ENCODE peak calls at places on chromosomes 1 and 21, in ten cellular contexts. Y, T, B, F, E, M, N, X, H and P are unnamed samples.
A peak's percentile ranks its signal among the peaks of the same experiment; 100 is the strongest.

GRCh38 chr1:28606771-28607170 is 14.7 kb downstream of the RAB42 start:
- DNase-seq in T (no peak), X (no peak), E (no peak), N (no peak), H (no peak), Y (no peak), F (no peak), M (no peak), B (no peak), P (no peak)

GRCh38 chr21:44800103-44800502 is 1.5 kb downstream of the UBE2G2 start:
- DNase-seq in B (peak; percentile 61), E (peak; percentile 72), N (no peak), Y (no peak), H (no peak), X (no peak), F (no peak), T (no peak), M (no peak), P (peak; percentile 77)

GRCh38 chr1:236734141-236734765 is 48.0 kb downstream of the ACTN2 start:
- DNase-seq in E (peak; percentile 13), M (no peak), T (no peak), N (no peak), Y (no peak), B (peak; percentile 3), X (no peak), H (no peak), F (no peak), P (peak; percentile 63)

GRCh38 chr1:205985330-205986005 is 17.7 kb downstream of the RAB7B start:
- DNase-seq in B (no peak), Y (no peak), F (no peak), M (no peak), N (no peak), H (no peak), X (no peak), T (no peak), E (no peak), P (peak; percentile 47)

GRCh38 chr1:94992863-94993563 is 66.1 kb upstream of the CNN3 start:
- DNase-seq in H (no peak), N (no peak), F (no peak), M (no peak), T (no peak), B (no peak), X (no peak), E (no peak), Y (no peak), P (no peak)

GRCh38 chr1:114671011-114671938 is 1.4 kb upstream of the DENND2C start:
- DNase-seq in E (peak; percentile 35), N (no peak), X (no peak), Y (no peak), M (peak; percentile 10), H (no peak), T (no peak), B (peak; percentile 42), F (peak; percentile 4), P (peak; percentile 38)

GRCh38 chr1:60924964-60925798 is 157.2 kb upstream of the NFIA start:
- DNase-seq in M (no peak), X (no peak), N (peak; percentile 48), H (no peak), E (no peak), F (no peak), B (no peak), Y (no peak), T (no peak), P (no peak)

GRCh38 chr1:173502104-173502503 is 25.0 kb downstream of the PRDX6 start:
- DNase-seq in T (no peak), H (no peak), F (no peak), N (no peak), M (no peak), Y (no peak), B (no peak), X (no peak), E (no peak), P (no peak)

GRCh38 chr1:37238376-37239224 is 204.3 kb upstream of the GRIK3 start:
- DNase-seq in T (no peak), H (no peak), Y (no peak), M (no peak), E (no peak), B (no peak), X (no peak), F (no peak), N (no peak), P (peak; percentile 9)

GRCh38 chr1:53431725-53432306 is 27.4 kb upstream of the DMRTB1 start:
- DNase-seq in E (no peak), T (no peak), B (no peak), X (no peak), M (no peak), Y (no peak), N (no peak), F (no peak), H (no peak), P (no peak)

GRCh38 chr1:151897861-151898468 is 11.3 kb downstream of the THEM4 start:
- DNase-seq in N (peak; percentile 64), T (no peak), X (no peak), M (no peak), B (no peak), Y (no peak), E (no peak), F (no peak), H (no peak), P (no peak)

GRCh38 chr1:21263653-21264225 is 26.5 kb downstream of the ECE1 start:
- DNase-seq in N (no peak), H (no peak), T (no peak), Y (no peak), B (no peak), F (no peak), E (no peak), X (no peak), M (no peak), P (no peak)

GRCh38 chr1:186438567-186438966 is 22.3 kb downstream of the PDC start:
- DNase-seq in X (no peak), T (no peak), B (no peak), N (no peak), H (no peak), M (no peak), F (no peak), Y (no peak), E (no peak), P (no peak)

GRCh38 chr1:15799928-15800835 is 7.3 kb downstream of the UQCRHL start:
- DNase-seq in X (peak; percentile 86), H (no peak), T (no peak), Y (peak; percentile 50), M (no peak), N (peak; percentile 97), F (peak; percentile 84), E (peak; percentile 75), B (peak; percentile 42), P (peak; percentile 96)

GRCh38 chr21:44962481-44962966 is 22.7 kb downstream of the SLX9 start:
- DNase-seq in X (no peak), B (peak; percentile 99), Y (no peak), T (no peak), F (peak; percentile 78), H (peak; percentile 99), N (no peak), E (peak; percentile 99), M (no peak), P (peak; percentile 63)

GRCh38 chr1:241215683-241216082 is 141.3 kb downstream of the RGS7 start:
- DNase-seq in X (no peak), T (no peak), F (no peak), M (no peak), H (no peak), B (no peak), N (no peak), Y (no peak), E (no peak), P (no peak)

GRCh38 chr1:206651958-206652890 is 16.9 kb downstream of the DYRK3 start:
- DNase-seq in T (no peak), B (no peak), X (no peak), F (no peak), Y (no peak), M (no peak), H (no peak), E (no peak), N (no peak), P (no peak)

DNA sequence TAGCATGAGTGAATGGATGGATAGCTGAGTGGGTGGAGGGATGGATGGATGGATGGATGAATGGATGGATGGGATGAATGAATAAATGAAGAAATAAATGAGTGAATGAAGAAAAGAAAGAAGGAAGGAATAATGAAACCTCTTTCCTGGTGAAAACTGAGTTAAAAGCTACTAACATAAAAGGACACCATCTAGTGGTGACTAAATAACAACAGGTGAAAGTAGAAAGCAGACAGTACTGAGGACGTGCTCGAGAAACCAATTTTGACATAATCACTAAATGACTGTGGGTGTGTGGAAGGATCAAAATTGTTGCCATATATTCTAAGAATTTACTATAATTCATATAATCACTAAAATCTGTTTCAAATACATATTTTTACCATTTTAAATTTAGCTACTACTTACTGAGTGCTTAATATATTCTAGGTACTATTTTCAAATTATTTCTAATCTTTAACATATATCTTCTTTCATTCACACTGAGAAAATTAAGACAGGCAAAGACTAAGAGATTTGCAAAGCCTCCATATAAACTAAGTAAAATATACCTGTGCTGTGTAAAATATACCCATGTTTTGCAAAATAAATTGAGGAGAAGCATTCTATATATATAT is 522.9 kb downstream of the LRRIQ3 start:
- DNase-seq in E (peak; percentile 16), N (no peak), X (no peak), B (peak; percentile 12), Y (no peak), H (no peak), M (peak; percentile 11), T (no peak), F (no peak), P (peak; percentile 34)
- TF ChIP-seq CTCF in E (peak; percentile 44), N (peak; percentile 75), X (no peak), B (peak; percentile 30), Y (no peak), H (peak; percentile 28), M (peak; percentile 58), T (peak; percentile 79), F (peak; percentile 74), P (peak; percentile 55)

GRCh38 chr1:4422496-4423289 is 231.7 kb upstream of the AJAP1 start:
- DNase-seq in N (no peak), Y (no peak), X (no peak), H (no peak), B (no peak), F (no peak), M (no peak), E (no peak), T (no peak), P (no peak)
- TF ChIP-seq CTCF in N (no peak), Y (no peak), X (no peak), H (no peak), B (no peak), F (no peak), M (no peak), E (no peak), T (peak; percentile 65), P (no peak)

GRCh38 chr1:112957133-112957812 is 1.3 kb upstream of the SLC16A1 start:
- DNase-seq in M (peak; percentile 74), B (peak; percentile 96), N (no peak), F (peak; percentile 94), H (peak; percentile 83), E (peak; percentile 93), Y (no peak), T (no peak), X (no peak), P (peak; percentile 95)
- TF ChIP-seq CTCF in M (no peak), B (no peak), N (no peak), F (no peak), H (no peak), E (no peak), Y (no peak), T (no peak), X (no peak), P (no peak)

DNA sequence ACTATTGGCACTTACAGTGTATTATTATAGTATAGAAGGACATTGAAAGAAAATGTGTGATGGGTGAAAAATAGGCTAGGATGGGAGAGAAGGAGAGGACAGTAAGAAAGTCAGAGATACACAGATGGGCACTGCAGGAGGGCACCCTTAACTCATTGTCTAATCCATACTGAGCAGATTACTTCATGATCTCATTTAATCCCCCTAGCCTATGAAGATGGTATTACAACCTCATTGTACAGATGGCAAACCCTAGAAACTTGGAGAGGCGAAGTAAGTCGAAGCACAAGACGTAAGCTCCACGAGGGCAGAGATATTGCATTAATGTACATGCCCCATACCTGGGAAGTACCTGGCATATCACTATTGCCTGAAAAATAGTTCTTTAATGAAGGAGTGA is 346.9 kb upstream of the DAB1 start:
- DNase-seq in F (no peak), E (peak; percentile 9), N (no peak), M (no peak), X (no peak), Y (no peak), T (no peak), H (no peak), B (peak; percentile 3), P (peak; percentile 14)
- TF ChIP-seq CTCF in F (peak; percentile 39), E (peak; percentile 25), N (peak; percentile 52), M (no peak), X (no peak), Y (no peak), T (peak; percentile 60), H (peak; percentile 14), B (peak; percentile 42), P (no peak)